ENCODE peak calls at places on chromosomes 11 and 22, in seven cellular contexts. A is neural progenitor cell, Y is fibroblast of lung, O is Peyer's patch, M is thoracic aorta, V is WTC11, U is AG09319. B is an unnamed sample.

GRCh38 chr11:130160460-130161090 is 993 bp downstream of the ST14 start:
- DNase-seq in V (no peak), O (no peak), Y (no peak), U (no peak), A (peak; percentile 19), M (no peak), B (no peak)

GRCh38 chr22:20149257-20150250 is 1.3 kb downstream of the CCDC188 start:
- DNase-seq in O (no peak), M (no peak), A (no peak), Y (no peak), V (no peak), U (no peak), B (no peak)

GRCh38 chr22:28369849-28370248 is 309.8 kb downstream of the TTC28 start:
- DNase-seq in Y (no peak), A (no peak), U (no peak), V (no peak), M (no peak), O (no peak), B (no peak)

GRCh38 chr11:46010100-46010499 is 87.6 kb downstream of the LARGE2 start:
- DNase-seq in M (no peak), Y (no peak), U (no peak), O (no peak), A (no peak), V (no peak), B (no peak)

GRCh38 chr11:113417428-113417827 is 29.8 kb downstream of the ANKK1 start:
- DNase-seq in V (no peak), U (no peak), A (no peak), M (no peak), Y (no peak), O (no peak), B (no peak)

GRCh38 chr11:43962383-43962969 is 20.0 kb downstream of the C11orf96 start:
- DNase-seq in V (no peak), A (peak; percentile 49), Y (no peak), M (no peak), U (no peak), O (no peak), B (no peak)

GRCh38 chr22:30500628-30501027 is 4.9 kb downstream of the SEC14L4 start:
- DNase-seq in M (no peak), U (no peak), Y (no peak), O (no peak), V (no peak), A (no peak), B (no peak)

GRCh38 chr11:45335434-45335833 is 49.3 kb upstream of the SYT13 start:
- DNase-seq in A (no peak), V (no peak), Y (no peak), U (no peak), O (no peak), M (no peak), B (no peak)

GRCh38 chr11:77309401-77310085 is 8.1 kb upstream of the GDPD4 start:
- DNase-seq in Y (no peak), V (no peak), O (no peak), U (no peak), M (no peak), A (no peak), B (no peak)

GRCh38 chr11:118870396-118871343 is 13.0 kb upstream of the CXCR5 start:
- DNase-seq in O (peak; percentile 78), V (peak; percentile 25), M (no peak), U (no peak), A (peak; percentile 25), Y (peak; percentile 50), B (peak; percentile 21)

GRCh38 chr11:46121724-46122477 is 647 bp upstream of the PHF21A start:
- DNase-seq in Y (peak; percentile 97), V (peak; percentile 70), A (peak; percentile 95), U (peak; percentile 87), M (peak; percentile 41), O (peak; percentile 77), B (peak; percentile 82)

GRCh38 chr11:114098927-114099326 is 39.4 kb downstream of the ZBTB16 start:
- DNase-seq in A (no peak), U (no peak), O (no peak), V (no peak), Y (peak; percentile 45), M (no peak), B (no peak)

GRCh38 chr11:126355926-126356897 is 726 bp downstream of the ST3GAL4 start:
- DNase-seq in M (no peak), Y (no peak), V (peak; percentile 51), O (no peak), A (no peak), U (no peak), B (no peak)

GRCh38 chr11:124276081-124276480 is 19.9 kb downstream of the OR8G5 start:
- DNase-seq in A (no peak), Y (peak; percentile 66), V (no peak), M (no peak), O (no peak), U (no peak), B (no peak)

GRCh38 chr11:61429346-61429690 is 457 bp downstream of the CPSF7 start:
- DNase-seq in U (peak; percentile 22), O (peak; percentile 74), V (peak; percentile 79), M (no peak), A (peak; percentile 93), Y (peak; percentile 66), B (peak; percentile 89)

GRCh38 chr22:44330727-44331660 is 18.2 kb upstream of the SHISAL1 start:
- DNase-seq in M (no peak), V (peak; percentile 68), Y (no peak), O (no peak), A (peak; percentile 76), U (no peak), B (peak; percentile 69)

GRCh38 chr11:60858236-60858635 is 2.5 kb upstream of the PTGDR2 start:
- DNase-seq in A (no peak), Y (no peak), U (no peak), V (no peak), M (no peak), O (no peak), B (no peak)

GRCh38 chr11:105719073-105719846 is 109.4 kb downstream of the GRIA4 start:
- DNase-seq in M (no peak), Y (peak; percentile 72), V (no peak), A (no peak), U (peak; percentile 11), O (no peak), B (no peak)

DNA sequence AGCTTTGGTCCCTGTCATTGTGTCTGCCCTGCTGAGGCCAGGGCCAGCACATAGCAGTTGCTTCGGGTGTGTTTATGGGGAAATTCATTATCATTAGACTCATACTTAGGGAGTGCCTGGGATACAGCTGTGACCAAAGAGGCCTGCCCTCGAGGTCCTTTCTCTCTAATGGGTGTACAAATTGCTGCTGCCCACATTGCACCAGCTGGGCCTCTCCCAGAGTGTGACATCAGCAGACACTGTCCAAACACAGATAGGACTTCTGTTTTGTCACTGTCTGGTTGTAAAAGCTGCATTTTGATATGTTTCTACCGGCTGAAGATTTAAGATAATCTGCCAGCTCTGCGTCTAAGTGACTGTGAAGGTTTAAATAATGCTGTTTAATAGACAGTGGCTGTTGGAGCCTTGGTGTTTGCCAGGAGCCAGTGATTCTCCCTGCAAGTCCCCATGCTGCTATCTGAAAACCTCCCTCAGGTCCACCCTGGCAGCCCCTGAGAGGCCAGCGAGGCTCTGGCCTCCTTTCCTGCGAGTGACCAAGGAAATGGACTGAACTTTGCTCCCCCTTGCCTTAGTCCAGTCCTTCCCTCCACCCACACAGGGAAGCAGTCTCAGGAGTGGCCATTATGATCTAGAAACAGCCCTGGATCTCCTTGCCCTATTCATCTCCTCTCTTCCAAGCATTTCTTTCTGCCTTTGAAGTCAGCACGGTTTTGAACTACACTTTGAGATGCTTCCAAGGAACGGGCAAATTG is 505.3 kb downstream of the TBC1D22A start:
- DNase-seq in O (no peak), U (no peak), M (no peak), A (no peak), Y (no peak), V (no peak), B (no peak)
- TF ChIP-seq CTCF in O (no peak), U (no peak), M (no peak), A (no peak), Y (no peak), V (no peak), B (no peak)

GRCh38 chr11:2107521-2107920 is 31.7 kb downstream of the IGF2 start:
- DNase-seq in V (no peak), Y (no peak), M (no peak), U (no peak), O (no peak), A (no peak), B (no peak)

GRCh38 chr11:2107941-2108630 is 31.1 kb downstream of the IGF2 start:
- DNase-seq in A (no peak), O (no peak), Y (no peak), M (no peak), V (no peak), U (no peak), B (no peak)

GRCh38 chr11:2110521-2110920 is 28.7 kb downstream of the IGF2 start:
- DNase-seq in A (no peak), M (no peak), Y (no peak), V (no peak), U (no peak), O (no peak), B (no peak)

GRCh38 chr11:2108675-2109481 is 30.3 kb downstream of the IGF2 start:
- DNase-seq in O (no peak), V (no peak), M (no peak), A (no peak), Y (no peak), U (no peak), B (no peak)

DNA sequence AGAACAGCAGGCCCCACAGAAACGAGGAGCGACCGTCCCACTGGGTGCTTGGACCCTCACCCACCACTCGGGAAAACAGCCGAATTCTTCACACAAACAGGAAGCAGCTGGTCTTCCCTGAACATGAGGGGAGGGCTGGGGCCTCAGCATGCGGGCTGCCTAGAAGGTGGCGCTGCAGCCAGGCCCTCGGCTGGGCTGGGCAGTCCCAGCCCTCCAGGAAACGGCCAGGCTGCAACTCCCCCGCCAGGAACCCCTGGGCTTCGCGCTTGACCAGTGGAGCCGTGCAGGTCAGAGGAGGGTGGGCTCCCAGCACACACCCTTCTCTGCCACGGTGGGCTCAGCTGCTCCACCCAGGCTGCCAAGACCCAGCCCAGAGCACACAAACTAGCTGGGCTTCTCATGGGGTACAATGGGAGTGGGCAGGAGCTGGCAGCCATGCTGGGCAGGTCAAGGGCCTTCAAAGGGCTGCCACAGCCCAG is 29.6 kb downstream of the IGF2 start:
- DNase-seq in Y (peak; percentile 19), M (no peak), V (no peak), U (no peak), A (no peak), O (no peak), B (peak; percentile 56)
- TF ChIP-seq CTCF in Y (no peak), M (no peak), V (no peak), U (peak; percentile 15), A (no peak), O (no peak), B (no peak)

DNA sequence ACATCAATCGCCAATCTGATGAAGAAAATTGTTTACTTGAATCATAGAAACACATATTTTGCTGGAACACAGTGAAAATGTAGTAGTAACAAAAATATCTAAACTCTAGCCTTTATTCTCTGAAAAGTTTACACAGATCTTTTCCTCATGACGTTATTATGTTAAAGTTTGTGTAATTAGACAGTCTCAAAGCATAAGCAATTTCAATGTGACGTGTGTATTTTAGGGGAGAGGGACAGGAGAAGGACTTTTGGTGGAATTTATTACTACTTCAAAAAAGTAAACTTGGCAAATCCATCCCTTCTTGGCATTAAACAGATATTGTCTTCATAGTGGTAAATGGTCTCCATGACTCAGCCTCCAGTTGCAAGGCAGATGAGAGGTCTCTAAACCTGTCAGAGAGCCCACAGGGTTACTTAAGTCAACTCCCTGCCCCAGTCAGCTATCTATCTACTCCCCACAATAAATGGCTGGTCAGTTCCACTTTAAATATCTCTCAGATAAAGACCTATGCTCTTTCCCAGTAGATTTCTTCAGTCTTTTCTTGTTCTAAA is 249.7 kb upstream of the UBASH3B start:
- DNase-seq in V (no peak), M (no peak), Y (peak; percentile 97), O (no peak), U (no peak), A (no peak), B (no peak)
- TF ChIP-seq CTCF in V (no peak), M (no peak), Y (no peak), O (no peak), U (no peak), A (no peak), B (no peak)

GRCh38 chr11:111399187-111400031 is 20.3 kb upstream of the POU2AF1 start:
- DNase-seq in Y (no peak), O (peak; percentile 50), U (no peak), A (no peak), V (no peak), M (no peak), B (no peak)
- TF ChIP-seq CTCF in Y (no peak), O (peak; percentile 16), U (no peak), A (no peak), V (no peak), M (no peak), B (no peak)

B was measured in nephron progenitor cell.